ENCODE peak calls at places on chromosome 20, in nine cellular contexts. I is IMR-90, G is PC-9, R is A549, H is osteoblast, F is K562, Y is ovary, T is breast epithelium, L is dorsolateral prefrontal cortex. N is an unnamed sample.

GRCh38 chr20:34262488-34263288 is 21.5 kb downstream of the ASIP start:
- DNase-seq in I (peak), G (no peak), R (no peak), H (no peak), F (no peak), Y (peak), T (no peak), L (no peak), N (no peak)

GRCh38 chr20:23152308-23152892 is 66.3 kb upstream of the CD93 start:
- DNase-seq in I (peak), G (no peak), R (no peak), H (peak), F (peak), Y (peak), T (no peak), L (no peak), N (peak)

GRCh38 chr20:34163316-34163715 is 51.3 kb upstream of the EIF2S2 start:
- DNase-seq in I (no peak), G (no peak), R (no peak), H (no peak), F (no peak), Y (no peak), T (no peak), L (no peak), N (no peak)

GRCh38 chr20:60100780-60101179 is 142.6 kb downstream of the CDH26 start:
- DNase-seq in I (no peak), G (no peak), R (no peak), H (no peak), F (no peak), Y (no peak), T (no peak), L (no peak), N (no peak)

GRCh38 chr20:13219327-13220193 is 1.5 kb upstream of the ISM1 start:
- DNase-seq in I (no peak), G (no peak), R (no peak), H (peak), F (no peak), Y (no peak), T (no peak), L (no peak), N (no peak)

GRCh38 chr20:40738976-40739375 is 49.9 kb upstream of the MAFB start:
- DNase-seq in I (no peak), G (no peak), R (no peak), H (no peak), F (no peak), Y (no peak), T (no peak), L (no peak), N (no peak)

GRCh38 chr20:20365593-20365992 is 2.3 kb upstream of the INSM1 start:
- DNase-seq in I (no peak), G (no peak), R (no peak), H (peak), F (peak), Y (no peak), T (no peak), L (no peak), N (no peak)

GRCh38 chr20:939606-940005 is 23.5 kb upstream of the ANGPT4 start:
- DNase-seq in I (no peak), G (no peak), R (no peak), H (no peak), F (no peak), Y (no peak), T (no peak), L (no peak), N (no peak)

GRCh38 chr20:56995635-56996075 is 270.8 kb downstream of the BMP7 start:
- DNase-seq in I (no peak), G (peak), R (peak), H (peak), F (peak), Y (no peak), T (no peak), L (no peak), N (peak)

GRCh38 chr20:34843421-34843820 is 18.0 kb upstream of the NCOA6 start:
- DNase-seq in I (no peak), G (no peak), R (no peak), H (no peak), F (no peak), Y (no peak), T (no peak), L (no peak), N (no peak)

GRCh38 chr20:38453941-38454340 is 18.7 kb upstream of the RALGAPB start:
- DNase-seq in I (no peak), G (no peak), R (no peak), H (no peak), F (no peak), Y (no peak), T (no peak), L (no peak), N (peak)

GRCh38 chr20:63889241-63890200 is 5.4 kb upstream of the DNAJC5 start:
- DNase-seq in I (peak), G (peak), R (no peak), H (peak), F (no peak), Y (no peak), T (peak), L (no peak), N (no peak)

GRCh38 chr20:22475662-22476061 is 108.7 kb downstream of the FOXA2 start:
- DNase-seq in I (no peak), G (no peak), R (no peak), H (no peak), F (no peak), Y (no peak), T (no peak), L (no peak), N (no peak)

GRCh38 chr20:24235224-24235735 is 234.1 kb upstream of the SYNDIG1 start:
- DNase-seq in I (no peak), G (no peak), R (no peak), H (no peak), F (no peak), Y (no peak), T (no peak), L (no peak), N (no peak)

GRCh38 chr20:6908673-6909072 is 141.2 kb downstream of the BMP2 start:
- DNase-seq in I (no peak), G (no peak), R (no peak), H (no peak), F (no peak), Y (no peak), T (no peak), L (no peak), N (no peak)

GRCh38 chr20:58023346-58023745 is 205.1 kb downstream of the ANKRD60 start:
- DNase-seq in I (no peak), G (no peak), R (no peak), H (no peak), F (no peak), Y (no peak), T (no peak), L (no peak), N (no peak)

GRCh38 chr20:10857362-10858070 is 183.7 kb upstream of the JAG1 start:
- DNase-seq in I (peak), G (no peak), R (peak), H (no peak), F (no peak), Y (no peak), T (no peak), L (no peak), N (no peak)

GRCh38 chr20:45704969-45705637 is at the start of gene WFDC10B:
- DNase-seq in I (no peak), G (no peak), R (no peak), H (no peak), F (no peak), Y (no peak), T (no peak), L (no peak), N (peak)

GRCh38 chr20:34375977-34376430 is 12.9 kb downstream of the ITCH start:
- DNase-seq in I (no peak), G (no peak), R (no peak), H (no peak), F (no peak), Y (no peak), T (no peak), L (no peak), N (no peak)

GRCh38 chr20:25296094-25297093 is 48.5 kb downstream of the PYGB start:
- DNase-seq in I (peak), G (peak), R (peak), H (peak), F (peak), Y (no peak), T (no peak), L (no peak), N (peak)

GRCh38 chr20:33437141-33437911 is 6.2 kb downstream of the SNTA1 start:
- DNase-seq in I (peak), G (no peak), R (no peak), H (peak), F (no peak), Y (peak), T (no peak), L (no peak), N (no peak)

GRCh38 chr20:41437836-41438235 is 71.2 kb upstream of the EMILIN3 start:
- DNase-seq in I (peak), G (no peak), R (no peak), H (no peak), F (no peak), Y (no peak), T (no peak), L (no peak), N (no peak)

GRCh38 chr20:17925300-17925939 is 43.2 kb downstream of the SNX5 start:
- DNase-seq in I (no peak), G (no peak), R (no peak), H (peak), F (peak), Y (no peak), T (no peak), L (no peak), N (peak)

GRCh38 chr20:11057624-11058023 is 383.8 kb upstream of the JAG1 start:
- DNase-seq in I (peak), G (no peak), R (no peak), H (no peak), F (no peak), Y (no peak), T (no peak), L (no peak), N (no peak)

GRCh38 chr20:46130534-46130933 is 12.4 kb downstream of the CD40 start:
- DNase-seq in I (no peak), G (no peak), R (no peak), H (no peak), F (no peak), Y (no peak), T (no peak), L (no peak), N (no peak)

GRCh38 chr20:62804632-62805364 is at the start of gene OGFR:
- DNase-seq in I (peak), G (peak), R (no peak), H (peak), F (peak), Y (peak), T (no peak), L (no peak), N (peak)

GRCh38 chr20:62805365-62805710 is 703 bp downstream of the OGFR start:
- DNase-seq in I (no peak), G (no peak), R (no peak), H (peak), F (no peak), Y (no peak), T (no peak), L (no peak), N (no peak)

GRCh38 chr20:62804021-62804631 is 509 bp upstream of the OGFR start:
- DNase-seq in I (no peak), G (no peak), R (no peak), H (peak), F (no peak), Y (peak), T (no peak), L (no peak), N (no peak)

GRCh38 chr20:62806383-62807050 is 1.9 kb downstream of the OGFR start:
- DNase-seq in I (no peak), G (no peak), R (no peak), H (no peak), F (no peak), Y (no peak), T (no peak), L (no peak), N (no peak)

GRCh38 chr20:62805711-62806382 is 1.2 kb downstream of the OGFR start:
- DNase-seq in I (no peak), G (no peak), R (no peak), H (no peak), F (peak), Y (peak), T (no peak), L (no peak), N (no peak)
- H3K27ac ChIP-seq in I (peak), G (no peak), R (peak), H (peak), F (peak), Y (no peak), T (peak), L (peak), N (peak)

GRCh38 chr20:32210206-32210605 is 2.5 kb downstream of the POFUT1 start:
- DNase-seq in I (peak), G (no peak), R (no peak), H (no peak), F (no peak), Y (no peak), T (no peak), L (no peak), N (no peak)

GRCh38 chr20:32215729-32216128 is 8.0 kb downstream of the POFUT1 start:
- DNase-seq in I (no peak), G (no peak), R (no peak), H (no peak), F (no peak), Y (no peak), T (no peak), L (no peak), N (no peak)

GRCh38 chr20:32216396-32217142 is 8.9 kb downstream of the POFUT1 start:
- DNase-seq in I (no peak), G (no peak), R (no peak), H (no peak), F (no peak), Y (no peak), T (no peak), L (no peak), N (no peak)

GRCh38 chr20:32215147-32215546 is 7.5 kb downstream of the POFUT1 start:
- DNase-seq in I (no peak), G (no peak), R (no peak), H (no peak), F (no peak), Y (no peak), T (no peak), L (no peak), N (no peak)

DNA sequence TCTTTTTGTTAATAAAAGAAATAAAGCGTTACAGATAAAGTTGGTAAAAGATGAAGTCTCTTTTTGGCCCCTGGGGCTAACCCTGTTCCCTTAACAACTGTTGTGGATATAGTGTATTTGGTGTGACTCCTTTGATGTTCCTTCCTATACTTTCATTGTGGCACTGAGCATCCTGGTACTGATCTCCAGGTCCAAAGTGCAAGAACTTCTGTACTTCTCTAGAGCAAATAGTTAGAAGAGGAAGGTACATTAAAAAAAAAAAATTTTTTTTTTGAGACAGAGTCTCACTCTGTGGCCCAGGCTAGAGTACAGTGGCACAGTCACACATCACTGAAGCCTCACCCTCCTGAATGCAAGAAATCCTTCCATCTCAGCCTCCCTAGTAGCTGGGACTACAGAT is 6.2 kb downstream of the POFUT1 start:
- DNase-seq in I (no peak), G (no peak), R (no peak), H (no peak), F (no peak), Y (no peak), T (no peak), L (no peak), N (no peak)
- TF ChIP-seq CTCF in I (no peak), G (no peak), R (no peak), H (no peak), F (no peak), Y (no peak), T (no peak), L (no peak), N (no peak)

DNA sequence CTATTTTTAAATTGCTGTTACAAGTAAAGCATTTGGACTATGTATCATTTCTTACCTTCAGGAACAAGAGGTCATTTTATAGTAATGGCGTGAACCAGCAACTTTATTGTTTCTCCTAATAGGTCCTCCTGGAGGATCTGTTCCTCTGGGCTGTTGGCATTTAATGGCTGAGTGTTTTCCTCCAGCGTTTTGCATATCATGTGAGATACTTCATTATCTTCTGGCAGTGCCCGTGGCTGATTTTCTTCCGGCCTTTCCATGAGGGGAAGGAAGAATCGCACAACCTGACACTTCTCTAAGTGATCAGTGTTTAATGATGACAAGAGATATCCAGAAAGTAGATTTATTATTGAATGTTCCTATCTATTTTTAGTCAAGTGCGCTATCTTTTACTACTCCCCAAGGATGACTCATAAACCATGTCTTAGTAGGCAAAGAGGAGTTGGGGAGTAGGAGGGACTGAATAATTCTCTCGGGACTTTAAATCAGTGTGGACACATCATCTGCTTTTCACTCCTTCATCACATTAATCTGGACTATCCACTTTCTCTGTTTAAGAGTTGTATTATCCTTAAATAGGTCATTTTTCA is 149.6 kb downstream of the PLCB4 start:
- DNase-seq in I (peak), G (no peak), R (no peak), H (peak), F (peak), Y (no peak), T (no peak), L (no peak), N (no peak)
- H3K4me3 ChIP-seq in I (no peak), G (no peak), R (no peak), H (no peak), F (no peak), Y (no peak), T (no peak), L (no peak), N (no peak)

GRCh38 chr20:62142252-62143117 is 709 bp downstream of the PSMA7 start:
- DNase-seq in I (no peak), G (no peak), R (no peak), H (peak), F (no peak), Y (no peak), T (no peak), L (no peak), N (no peak)

GRCh38 chr20:62139636-62140035 is 3.6 kb downstream of the PSMA7 start:
- DNase-seq in I (no peak), G (no peak), R (no peak), H (no peak), F (no peak), Y (no peak), T (no peak), L (no peak), N (no peak)

GRCh38 chr20:62141043-62141396 is 2.2 kb downstream of the PSMA7 start:
- DNase-seq in I (no peak), G (no peak), R (no peak), H (no peak), F (no peak), Y (no peak), T (no peak), L (no peak), N (no peak)

GRCh38 chr20:62143118-62143975 is at the start of the genes PSMA7 and SS18L1:
- DNase-seq in I (peak), G (peak), R (peak), H (peak), F (peak), Y (peak), T (peak), L (peak), N (peak)

GRCh38 chr20:62141397-62142251 is 1.6 kb downstream of the PSMA7 start:
- DNase-seq in I (peak), G (no peak), R (no peak), H (no peak), F (no peak), Y (no peak), T (no peak), L (no peak), N (no peak)
- H3K27ac ChIP-seq in I (peak), G (peak), R (peak), H (peak), F (peak), Y (peak), T (peak), L (peak), N (peak)

GRCh38 chr20:36145877-36146707 is 8.4 kb upstream of the EPB41L1 start:
- DNase-seq in I (peak), G (no peak), R (no peak), H (no peak), F (no peak), Y (no peak), T (no peak), L (no peak), N (peak)

GRCh38 chr20:36144336-36144735 is 10.2 kb upstream of the EPB41L1 start:
- DNase-seq in I (no peak), G (no peak), R (no peak), H (no peak), F (no peak), Y (no peak), T (no peak), L (no peak), N (no peak)

GRCh38 chr20:36135821-36136220 is 18.7 kb upstream of the EPB41L1 start:
- DNase-seq in I (no peak), G (no peak), R (no peak), H (no peak), F (no peak), Y (no peak), T (no peak), L (no peak), N (no peak)

DNA sequence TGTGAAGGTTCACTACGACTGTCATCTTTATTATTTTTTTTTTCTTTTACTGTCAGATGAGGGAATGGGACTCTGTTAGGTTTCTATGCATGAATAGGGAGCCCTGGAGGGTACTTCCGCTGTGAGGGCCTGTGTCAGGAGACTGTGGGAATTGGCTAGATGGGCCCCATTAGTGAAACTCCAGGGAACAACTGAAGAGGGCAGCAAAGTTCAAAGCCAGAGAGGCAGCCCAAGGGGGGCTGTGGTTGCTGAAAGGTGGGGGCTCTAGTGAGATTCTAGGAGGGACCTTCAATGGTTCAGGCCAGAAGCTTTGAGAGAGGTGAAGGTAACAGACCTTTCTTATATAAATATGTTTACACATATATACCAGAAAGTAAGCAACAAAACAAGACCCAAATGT is 13.2 kb upstream of the EPB41L1 start:
- DNase-seq in I (no peak), G (no peak), R (no peak), H (no peak), F (no peak), Y (no peak), T (no peak), L (no peak), N (no peak)
- TF ChIP-seq CTCF in I (peak), G (no peak), R (peak), H (no peak), F (peak), Y (no peak), T (no peak), L (no peak), N (peak)

N was measured in WERI-Rb-1.